ENCODE peak calls at places on chromosomes 12 and 14, in five cellular contexts. E, Q, K, W and O are unnamed samples.

GRCh38 chr12:20985399-20985798 is 145.6 kb upstream of the SLCO1B1 start:
- DNase-seq in K (no peak), Q (no peak), E (no peak), W (no peak), O (no peak)

GRCh38 chr12:109710747-109711595 is 2.7 kb upstream of the FAM222A start:
- DNase-seq in Q (no peak), K (no peak), W (no peak), E (no peak), O (no peak)

GRCh38 chr14:85453401-85453800 is 76.5 kb upstream of the FLRT2 start:
- DNase-seq in Q (no peak), K (no peak), E (no peak), W (no peak), O (no peak)

GRCh38 chr12:131980263-131980662 is 30.5 kb downstream of the EP400 start:
- DNase-seq in W (no peak), Q (no peak), K (no peak), E (no peak), O (no peak)

GRCh38 chr14:75293920-75294648 is 15.5 kb downstream of the FOS start:
- DNase-seq in K (peak), W (peak), E (peak), Q (peak), O (peak)

GRCh38 chr12:107379852-107380567 is 286.7 kb upstream of the CRY1 start:
- DNase-seq in E (no peak), Q (no peak), K (no peak), W (no peak), O (no peak)

GRCh38 chr12:118979763-118980406 is 1.5 kb upstream of the SRRM4 start:
- DNase-seq in Q (no peak), E (peak), W (peak), K (no peak), O (no peak)

GRCh38 chr12:91986084-91986483 is 159.6 kb downstream of the BTG1 start:
- DNase-seq in Q (no peak), E (no peak), K (no peak), W (no peak), O (no peak)

GRCh38 chr12:45518516-45519235 is 210.8 kb upstream of the ARID2 start:
- DNase-seq in K (peak), W (no peak), E (peak), Q (peak), O (no peak)

GRCh38 chr12:82554529-82554928 is 132.2 kb upstream of the TMTC2 start:
- DNase-seq in E (peak), K (no peak), Q (no peak), W (peak), O (no peak)

GRCh38 chr14:56686416-56686815 is 106.8 kb downstream of the TMEM260 start:
- DNase-seq in E (no peak), K (no peak), Q (no peak), W (no peak), O (no peak)

GRCh38 chr12:53836119-53836655 is 84.4 kb upstream of the CISTR start:
- DNase-seq in Q (no peak), K (no peak), E (no peak), W (no peak), O (no peak)

GRCh38 chr12:10716704-10717315 is 6.3 kb downstream of the YBX3 start:
- DNase-seq in E (no peak), Q (no peak), K (no peak), W (no peak), O (peak)

GRCh38 chr12:66352197-66352596 is 49.9 kb downstream of the HELB start:
- DNase-seq in K (no peak), W (no peak), E (peak), Q (no peak), O (no peak)

GRCh38 chr12:62683724-62684501 is 217.3 kb downstream of the MON2 start:
- DNase-seq in K (no peak), Q (no peak), W (no peak), E (no peak), O (no peak)

GRCh38 chr14:98195256-98195655 is 1076.7 kb downstream of the BCL11B start:
- DNase-seq in Q (no peak), W (no peak), K (no peak), E (no peak), O (no peak)

GRCh38 chr14:71465316-71465715 is 466.9 kb upstream of the RGS6 start:
- DNase-seq in Q (no peak), K (no peak), E (no peak), W (no peak), O (no peak)

GRCh38 chr12:95218852-95219171 is 1.2 kb downstream of the VEZT start:
- DNase-seq in W (peak), Q (peak), E (peak), K (peak), O (peak)

GRCh38 chr14:92631098-92631497 is 117.3 kb downstream of the LGMN start:
- DNase-seq in Q (no peak), E (no peak), K (no peak), W (no peak), O (no peak)

GRCh38 chr12:90322006-90322405 is 613.4 kb upstream of the ATP2B1 start:
- DNase-seq in K (no peak), W (no peak), E (no peak), Q (no peak), O (no peak)

GRCh38 chr14:69281450-69282169 is 21.7 kb downstream of the GALNT16 start:
- DNase-seq in Q (no peak), E (peak), K (no peak), W (peak), O (no peak)

GRCh38 chr14:63205850-63206249 is 1.6 kb downstream of the RHOJ start:
- DNase-seq in K (no peak), W (no peak), E (no peak), Q (no peak), O (no peak)

GRCh38 chr12:30437616-30438015 is 258.1 kb downstream of the IPO8 start:
- DNase-seq in Q (no peak), E (no peak), W (no peak), K (no peak), O (no peak)